ENCODE peak calls at places on chromosomes 11 and 22, in four cellular contexts. One of them, this sample, is unnamed.

GRCh38 chr11:119368121-119369034 is 13.1 kb downstream of the USP2 start:
- DNase-seq in ureter: peak; percentile 59
- DNase-seq in caudate nucleus: peak; percentile 32
- DNase-seq in activated T-cell treated with anti-CD3 and anti-CD28 coated beads for 1 hour: no peak
- DNase-seq in this sample: peak; percentile 42

GRCh38 chr11:11973866-11974265 is 34.6 kb downstream of the DKK3 start:
- DNase-seq in ureter: no peak
- DNase-seq in caudate nucleus: no peak
- DNase-seq in activated T-cell treated with anti-CD3 and anti-CD28 coated beads for 1 hour: no peak
- DNase-seq in this sample: no peak

GRCh38 chr22:19841641-19842385 is 12.9 kb downstream of the GNB1L start:
- DNase-seq in ureter: no peak
- DNase-seq in caudate nucleus: no peak
- DNase-seq in activated T-cell treated with anti-CD3 and anti-CD28 coated beads for 1 hour: no peak
- DNase-seq in this sample: peak; percentile 61

GRCh38 chr11:64687204-64687603 is 35.8 kb downstream of the NRXN2 start:
- DNase-seq in ureter: no peak
- DNase-seq in caudate nucleus: peak; percentile 89
- DNase-seq in activated T-cell treated with anti-CD3 and anti-CD28 coated beads for 1 hour: no peak
- DNase-seq in this sample: peak; percentile 12

GRCh38 chr22:49325531-49326395 is 501.9 kb downstream of the BRD1 start:
- DNase-seq in ureter: peak; percentile 18
- DNase-seq in caudate nucleus: no peak
- DNase-seq in activated T-cell treated with anti-CD3 and anti-CD28 coated beads for 1 hour: no peak
- DNase-seq in this sample: no peak

GRCh38 chr11:118619444-118620205 is 12.2 kb downstream of the PHLDB1 start:
- DNase-seq in ureter: no peak
- DNase-seq in caudate nucleus: no peak
- DNase-seq in activated T-cell treated with anti-CD3 and anti-CD28 coated beads for 1 hour: no peak
- DNase-seq in this sample: no peak

GRCh38 chr11:45289369-45289768 is 3.2 kb upstream of the SYT13 start:
- DNase-seq in ureter: no peak
- DNase-seq in caudate nucleus: no peak
- DNase-seq in activated T-cell treated with anti-CD3 and anti-CD28 coated beads for 1 hour: no peak
- DNase-seq in this sample: no peak

GRCh38 chr11:47285969-47286770 is 16.2 kb downstream of the MADD start:
- DNase-seq in ureter: no peak
- DNase-seq in caudate nucleus: no peak
- DNase-seq in activated T-cell treated with anti-CD3 and anti-CD28 coated beads for 1 hour: no peak
- DNase-seq in this sample: no peak

GRCh38 chr11:96149743-96150555 is 193.0 kb downstream of the MAML2 start:
- DNase-seq in ureter: no peak
- DNase-seq in caudate nucleus: no peak
- DNase-seq in activated T-cell treated with anti-CD3 and anti-CD28 coated beads for 1 hour: no peak
- DNase-seq in this sample: no peak

GRCh38 chr22:38049812-38050619 is 7.2 kb upstream of the PICK1 start:
- DNase-seq in ureter: no peak
- DNase-seq in caudate nucleus: peak; percentile 62
- DNase-seq in activated T-cell treated with anti-CD3 and anti-CD28 coated beads for 1 hour: no peak
- DNase-seq in this sample: no peak

GRCh38 chr22:25553131-25553530 is 11.3 kb upstream of the GRK3 start:
- DNase-seq in ureter: no peak
- DNase-seq in caudate nucleus: no peak
- DNase-seq in activated T-cell treated with anti-CD3 and anti-CD28 coated beads for 1 hour: no peak
- DNase-seq in this sample: no peak

This sample was measured in thyroid gland.